ENCODE peak calls at places on chromosomes 3 and 15, in five cellular contexts. F, T, X, W and G are unnamed samples.

GRCh38 chr3:72238341-72238740 is 453.4 kb upstream of the PROK2 start:
- DNase-seq in F (no peak), T (no peak), X (no peak), W (no peak), G (no peak)

GRCh38 chr3:158167737-158168469 is 58.0 kb downstream of the RSRC1 start:
- DNase-seq in F (no peak), T (no peak), X (peak; percentile 97), W (no peak), G (peak; percentile 96)

GRCh38 chr15:88035381-88035780 is 221.2 kb downstream of the NTRK3 start:
- DNase-seq in F (no peak), T (no peak), X (no peak), W (no peak), G (no peak)

GRCh38 chr15:67307156-67307555 is 52.6 kb downstream of the IQCH start:
- DNase-seq in F (no peak), T (no peak), X (peak; percentile 25), W (no peak), G (peak; percentile 7)

GRCh38 chr3:179528786-179529185 is 33.9 kb upstream of the ACTL6A start:
- DNase-seq in F (no peak), T (no peak), X (no peak), W (no peak), G (peak; percentile 8)

GRCh38 chr3:58250093-58250707 is 12.6 kb downstream of the ABHD6 start:
- DNase-seq in F (no peak), T (no peak), X (no peak), W (no peak), G (no peak)

GRCh38 chr15:66621491-66622467 is 56.0 kb upstream of the LCTL start:
- DNase-seq in F (no peak), T (no peak), X (peak; percentile 45), W (peak; percentile 75), G (no peak)

GRCh38 chr15:25176991-25177954 is 222.5 kb downstream of the SNRPN start:
- DNase-seq in F (peak; percentile 7), T (peak; percentile 12), X (no peak), W (no peak), G (no peak)

GRCh38 chr3:127691494-127691893 is 18.7 kb downstream of the ABTB1 start:
- DNase-seq in F (no peak), T (no peak), X (no peak), W (no peak), G (no peak)

DNA sequence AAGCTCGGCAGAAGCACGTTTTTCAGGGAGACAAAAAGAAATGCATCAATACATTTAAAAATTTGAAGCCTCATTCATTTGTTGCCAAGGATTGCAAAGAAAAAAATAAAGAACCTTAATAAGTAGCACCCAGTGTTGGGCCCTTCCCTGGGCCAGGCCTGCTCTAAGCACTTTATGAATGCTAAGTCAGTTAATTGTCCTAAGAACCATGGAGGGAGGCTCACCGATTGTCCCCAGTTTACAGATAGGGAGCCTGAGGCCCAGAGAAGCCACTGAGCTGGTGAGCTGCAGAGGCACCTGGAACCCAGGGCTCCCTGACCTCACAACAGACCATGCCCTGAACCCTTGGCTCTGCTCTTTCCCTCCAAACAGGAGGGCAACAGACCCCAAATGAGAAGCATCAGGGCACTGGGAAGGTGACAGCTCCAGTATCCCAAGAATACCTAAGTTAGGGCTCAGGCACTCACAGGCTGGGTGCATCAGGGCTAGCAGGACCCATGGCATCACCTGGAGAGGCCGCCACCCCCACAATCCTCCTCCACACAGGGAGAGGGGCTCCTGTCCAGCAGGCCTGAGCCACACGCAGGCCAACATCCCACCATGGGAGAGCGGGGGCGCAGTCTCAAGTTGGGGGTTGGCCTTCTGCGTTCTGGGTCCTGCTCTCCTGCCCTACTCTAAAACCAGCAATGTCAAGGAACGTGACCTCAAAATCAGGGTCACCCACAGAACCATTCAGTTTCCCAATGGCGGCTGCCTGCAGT is 3.9 kb downstream of the GRIP2 start:
- DNase-seq in F (no peak), T (no peak), X (no peak), W (no peak), G (no peak)
- TF ChIP-seq CTCF in F (no peak), T (no peak), X (no peak), W (no peak), G (no peak)

GRCh38 chr3:134076816-134077215 is 47.1 kb upstream of the SLCO2A1 start:
- DNase-seq in F (peak; percentile 6), T (no peak), X (no peak), W (no peak), G (no peak)
- H3K4me3 ChIP-seq in F (no peak overlapping the region), T (no peak overlapping the region), X (no peak overlapping the region), W (no peak overlapping the region), G (no peak overlapping the region)

GRCh38 chr15:28921336-28921735 is 35.6 kb downstream of the APBA2 start:
- DNase-seq in F (no peak), T (no peak), X (no peak), W (no peak), G (no peak)

GRCh38 chr15:28922712-28923012 is 36.9 kb downstream of the APBA2 start:
- DNase-seq in F (no peak), T (no peak), X (no peak), W (no peak), G (no peak)

GRCh38 chr15:28920781-28921331 is 35.1 kb downstream of the APBA2 start:
- DNase-seq in F (no peak), T (no peak), X (no peak), W (no peak), G (no peak)

GRCh38 chr15:28923726-28924280 is 38.0 kb downstream of the APBA2 start:
- DNase-seq in F (no peak), T (no peak), X (no peak), W (no peak), G (no peak)

DNA sequence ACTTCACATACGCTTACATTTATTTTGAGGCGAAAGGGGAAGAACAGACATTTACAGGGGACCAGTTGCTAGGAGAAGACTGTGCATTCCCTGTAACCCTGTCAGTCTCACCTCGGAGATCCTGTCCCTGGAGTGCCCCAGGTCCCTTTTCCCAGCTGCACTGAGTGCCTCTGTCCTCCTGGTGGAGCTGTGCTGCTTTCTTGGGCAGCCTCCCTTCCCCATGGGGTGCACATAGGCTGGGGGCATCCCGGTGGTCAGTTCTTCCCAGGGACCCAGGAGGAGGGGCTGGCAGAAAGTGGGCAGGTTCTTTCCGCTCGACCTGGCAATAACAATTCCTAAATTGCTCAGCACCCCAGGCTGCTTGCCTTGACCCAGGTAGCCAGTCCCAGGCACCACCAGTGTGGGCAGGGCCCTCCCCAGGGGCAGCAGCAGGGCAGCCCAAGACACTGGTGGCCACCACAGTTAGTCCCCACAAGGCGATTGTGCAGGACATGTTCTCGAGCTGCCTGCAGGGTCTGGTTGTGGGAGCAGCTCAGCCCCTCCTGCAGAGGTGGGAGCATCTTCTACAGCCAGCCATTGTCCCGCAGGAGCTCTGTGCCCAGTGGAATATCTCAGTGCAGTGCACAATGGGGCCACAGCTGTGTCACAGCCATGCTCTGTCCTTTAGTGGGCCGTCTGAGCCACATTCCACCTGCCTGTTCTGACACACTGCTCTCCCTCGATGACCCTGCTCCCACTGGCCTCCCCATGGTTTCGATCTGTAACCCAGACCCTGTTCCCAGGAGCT is 36.3 kb downstream of the APBA2 start:
- DNase-seq in F (no peak), T (no peak), X (no peak), W (peak; percentile 68), G (no peak)
- TF ChIP-seq CTCF in F (no peak), T (no peak), X (no peak), W (peak; percentile 60), G (peak; percentile 42)

DNA sequence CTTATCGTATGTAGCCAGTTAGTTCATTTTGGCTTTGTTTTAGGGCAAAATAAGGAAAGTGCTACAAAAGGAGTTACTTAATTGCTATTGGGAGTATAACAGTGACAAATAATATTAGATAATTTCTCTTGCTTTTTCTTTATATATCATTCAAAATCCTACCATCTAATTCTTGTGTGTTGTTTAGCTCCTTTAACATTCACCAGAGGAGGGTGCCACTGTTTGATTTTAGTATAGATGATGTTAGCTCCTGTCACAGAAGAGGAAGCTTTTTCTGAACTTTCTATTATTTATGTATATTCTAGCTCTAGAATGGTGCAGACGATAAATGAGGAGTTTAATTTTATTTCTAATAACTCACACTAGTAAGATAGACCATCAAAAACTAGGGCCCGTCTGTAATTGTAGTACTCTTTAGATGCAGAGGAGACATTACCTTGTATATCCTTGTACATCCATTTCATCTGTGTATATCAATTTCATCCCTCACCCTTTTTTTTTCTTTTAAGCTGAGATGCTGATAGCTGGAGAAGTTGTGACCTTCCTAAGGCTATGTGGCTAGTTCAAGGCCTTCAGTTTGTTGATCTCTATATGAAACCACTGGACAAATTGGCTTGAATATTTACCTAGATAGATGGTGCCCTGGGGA is 3.0 kb downstream of the PPM1L start:
- DNase-seq in F (no peak), T (no peak), X (no peak), W (no peak), G (no peak)
- H3K4me3 ChIP-seq in F (no peak overlapping the region), T (no peak overlapping the region), X (no peak overlapping the region), W (peak overlapping the region; percentile 98), G (no peak overlapping the region)